ENCODE peak calls at places on chromosomes 6 and 20, in five cellular contexts. N, S, B, E and A are unnamed samples.

GRCh38 chr6:140576004-140576555 is 1201.6 kb upstream of the CITED2 start:
- DNase-seq in E (no peak), N (no peak), S (no peak), B (no peak), A (no peak)

GRCh38 chr20:3994125-3994524 is 21.2 kb downstream of the RNF24 start:
- DNase-seq in N (no peak), S (no peak), B (no peak), E (no peak), A (no peak)

GRCh38 chr6:45502446-45502845 is 124.7 kb upstream of the SUPT3H start:
- DNase-seq in E (no peak), N (no peak), S (no peak), B (no peak), A (no peak)

GRCh38 chr20:50320910-50321796 is 130.5 kb downstream of the CEBPB start:
- DNase-seq in N (peak; percentile 92), E (peak; percentile 90), B (peak; percentile 94), S (peak; percentile 93), A (no peak)

GRCh38 chr6:6557871-6558270 is 30.6 kb upstream of the LY86 start:
- DNase-seq in N (no peak), S (no peak), B (no peak), E (no peak), A (no peak)

GRCh38 chr6:27237089-27237723 is 10.3 kb upstream of the PRSS16 start:
- DNase-seq in S (peak; percentile 74), N (no peak), E (no peak), B (peak; percentile 73), A (no peak)

GRCh38 chr6:45479834-45480696 is 102.3 kb upstream of the SUPT3H start:
- DNase-seq in E (no peak), B (no peak), S (no peak), N (no peak), A (no peak)

GRCh38 chr6:138099832-138100231 is 7.4 kb downstream of the PERP start:
- DNase-seq in E (no peak), N (no peak), S (no peak), B (no peak), A (no peak)

GRCh38 chr6:151485616-151486015 is 8.2 kb upstream of the CCDC170 start:
- DNase-seq in N (no peak), E (no peak), S (no peak), B (no peak), A (no peak)

GRCh38 chr6:21033095-21033494 is 498.8 kb downstream of the CDKAL1 start:
- DNase-seq in B (no peak), S (no peak), N (no peak), E (no peak), A (no peak)

GRCh38 chr6:101011165-101011564 is 130.0 kb upstream of the ASCC3 start:
- DNase-seq in N (no peak), E (no peak), B (no peak), S (no peak), A (no peak)

GRCh38 chr20:40798066-40798465 is 109.0 kb upstream of the MAFB start:
- DNase-seq in N (no peak), B (no peak), E (no peak), S (no peak), A (no peak)

GRCh38 chr6:95576621-95577316 is 566 bp upstream of the MANEA start:
- DNase-seq in S (no peak), E (no peak), B (no peak), N (no peak), A (no peak)

GRCh38 chr20:10539818-10540553 is 104.9 kb downstream of the SLX4IP start:
- DNase-seq in B (no peak), N (no peak), S (no peak), E (no peak), A (no peak)

GRCh38 chr20:60787264-60787663 is 464.8 kb upstream of the CDH4 start:
- DNase-seq in N (no peak), E (no peak), B (no peak), S (no peak), A (no peak)

GRCh38 chr6:2378891-2379652 is 133.7 kb upstream of the GMDS start:
- DNase-seq in B (no peak), N (no peak), E (no peak), S (no peak), A (no peak)

GRCh38 chr6:35972471-35972985 is 51.6 kb upstream of the SRPK1 start:
- DNase-seq in S (peak; percentile 25), E (no peak), B (peak; percentile 52), N (no peak), A (no peak)

GRCh38 chr20:54267510-54268003 is 59.7 kb downstream of the PFDN4 start:
- DNase-seq in N (no peak), E (peak; percentile 32), S (no peak), B (peak; percentile 35), A (no peak)

GRCh38 chr6:19530188-19530587 is 307.0 kb upstream of the ID4 start:
- DNase-seq in S (no peak), B (no peak), E (no peak), N (no peak), A (no peak)

DNA sequence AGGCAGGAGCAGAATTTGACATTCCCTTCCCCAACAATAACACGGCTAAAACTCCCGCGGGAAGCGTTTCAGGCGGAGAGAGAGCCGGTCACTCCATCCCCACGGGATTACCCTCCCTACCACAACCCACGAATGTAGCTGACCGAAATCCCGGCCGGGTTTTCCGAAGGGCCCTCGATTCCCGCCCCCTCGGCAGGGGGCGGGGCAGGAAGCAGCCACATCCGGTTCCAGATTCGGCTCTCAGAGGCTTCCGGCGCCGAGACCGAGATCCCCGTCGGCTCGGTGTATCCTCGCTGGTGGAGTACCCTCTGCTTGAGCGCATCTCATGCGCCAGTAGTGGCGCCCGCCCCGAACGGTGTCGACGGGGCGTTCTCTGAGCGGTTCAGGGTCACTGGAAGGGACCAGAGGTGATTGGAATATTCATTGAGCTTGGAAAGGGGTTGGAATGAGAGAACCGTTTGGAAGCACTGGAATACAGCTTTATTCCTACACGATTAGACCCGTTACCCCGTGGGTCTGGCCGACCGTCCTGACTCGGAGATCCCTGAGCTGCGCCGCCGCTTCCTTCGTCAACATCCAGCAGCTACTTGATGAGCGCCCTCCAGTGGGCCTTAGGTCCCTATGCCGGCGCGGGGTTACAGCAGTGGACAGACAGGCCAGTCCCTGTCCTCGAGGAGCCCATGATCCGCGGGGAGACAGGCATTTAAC is 649 bp upstream of the RGL2 start:
- DNase-seq in E (peak; percentile 92), S (peak; percentile 95), N (peak; percentile 93), B (peak; percentile 87), A (peak; percentile 91)
- TF ChIP-seq CTCF in E (peak; percentile 64), S (peak; percentile 79), N (peak; percentile 59), B (peak; percentile 81), A (peak; percentile 64)

GRCh38 chr6:111481836-111482235 is 1.2 kb downstream of the REV3L start:
- DNase-seq in N (no peak), E (no peak), S (no peak), B (no peak), A (no peak)

GRCh38 chr6:111484655-111484974 is 1.6 kb upstream of the REV3L start:
- DNase-seq in S (no peak), E (no peak), B (no peak), N (no peak), A (no peak)

GRCh38 chr6:111483736-111484654 is 977 bp upstream of the REV3L start:
- DNase-seq in S (peak; percentile 90), E (peak; percentile 94), N (peak; percentile 96), B (peak; percentile 84), A (no peak)

GRCh38 chr6:111482236-111482958 is 621 bp downstream of the REV3L start:
- DNase-seq in N (peak; percentile 55), E (peak; percentile 48), B (no peak), S (peak; percentile 58), A (peak; percentile 46)

DNA sequence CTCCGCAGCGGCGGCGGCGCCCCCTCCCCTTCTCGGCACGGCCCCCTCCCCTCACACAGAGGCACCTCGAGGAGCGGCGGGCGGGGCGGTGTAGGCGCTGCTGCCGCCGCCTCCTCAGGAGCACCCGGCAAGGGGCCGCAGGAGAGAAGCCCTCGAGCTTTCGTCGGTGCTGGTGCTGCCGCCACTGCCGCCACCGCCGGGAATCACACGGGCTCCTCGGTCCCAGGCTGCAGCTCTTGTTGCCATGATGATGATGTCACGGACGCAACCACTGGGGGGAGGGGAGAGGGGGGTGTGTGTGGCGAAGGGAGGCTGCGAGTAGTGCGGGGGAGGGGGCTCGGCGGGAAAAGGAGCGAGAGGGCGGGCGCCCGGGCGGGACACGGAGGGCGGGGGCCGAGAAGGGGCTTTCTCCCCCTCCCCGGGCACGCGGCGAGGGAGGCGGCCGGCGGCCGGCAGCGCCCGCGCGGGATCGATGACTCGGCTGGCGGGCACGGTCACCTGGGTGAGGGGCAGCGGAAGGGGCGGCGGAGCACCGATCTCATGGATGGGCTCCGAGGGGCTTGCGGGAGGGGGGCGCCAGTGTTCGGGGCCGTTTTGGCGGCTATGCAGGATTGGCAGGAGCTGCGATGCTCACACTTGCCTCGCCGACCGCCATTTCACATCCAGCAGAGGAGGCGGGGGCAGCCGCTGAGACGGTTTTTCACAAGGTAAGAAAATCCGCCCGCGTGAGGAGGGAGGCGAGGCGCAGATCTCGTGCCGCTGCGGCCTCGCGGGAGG is at the start of gene REV3L:
- DNase-seq in N (peak; percentile 90), B (peak; percentile 89), E (peak; percentile 90), S (peak; percentile 96), A (peak; percentile 80)
- TF ChIP-seq CTCF in N (no peak), B (no peak), E (no peak), S (no peak), A (no peak)

GRCh38 chr20:38190936-38191371 is 25.9 kb upstream of the TGM2 start:
- DNase-seq in S (peak; percentile 60), E (no peak), N (peak; percentile 82), B (no peak), A (no peak)

GRCh38 chr20:38190166-38190565 is 25.1 kb upstream of the TGM2 start:
- DNase-seq in E (no peak), B (no peak), S (no peak), N (no peak), A (no peak)

GRCh38 chr20:38184098-38184497 is 19.0 kb upstream of the TGM2 start:
- DNase-seq in B (no peak), E (no peak), S (no peak), N (no peak), A (no peak)

GRCh38 chr20:38186788-38187221 is 21.7 kb upstream of the TGM2 start:
- DNase-seq in E (no peak), N (no peak), S (no peak), B (no peak), A (no peak)

DNA sequence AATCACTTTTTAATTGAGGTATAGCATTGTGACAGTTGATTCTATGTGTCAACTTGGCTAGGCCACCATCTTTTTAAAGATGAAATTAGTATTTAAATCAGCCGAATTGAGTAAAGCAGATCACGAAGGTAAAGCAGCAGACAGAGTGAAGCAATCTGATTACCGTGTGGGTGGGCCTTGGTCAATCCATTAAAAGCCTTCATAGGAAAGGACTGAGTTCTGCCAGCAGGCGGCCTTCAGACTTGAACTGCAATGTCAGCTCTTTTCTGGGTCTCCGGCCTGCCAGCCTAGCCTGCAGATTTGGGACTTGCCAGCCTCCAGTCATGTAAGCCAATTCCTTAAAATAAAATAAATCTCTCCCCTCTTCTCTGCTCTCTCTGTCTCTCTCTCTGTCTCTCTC is 22.4 kb upstream of the TGM2 start:
- DNase-seq in S (no peak), E (no peak), B (peak; percentile 60), N (no peak), A (no peak)
- TF ChIP-seq CTCF in S (peak; percentile 25), E (no peak), B (peak; percentile 56), N (no peak), A (no peak)

GRCh38 chr20:56501116-56501515 is 23.4 kb upstream of the FAM209A start:
- DNase-seq in B (no peak), N (no peak), E (no peak), S (no peak), A (no peak)

GRCh38 chr20:56503911-56504310 is 20.6 kb upstream of the FAM209A start:
- DNase-seq in N (no peak), S (no peak), E (no peak), B (no peak), A (no peak)

GRCh38 chr20:56506103-56506502 is 18.4 kb upstream of the FAM209A start:
- DNase-seq in N (no peak), E (no peak), B (no peak), S (no peak), A (no peak)

GRCh38 chr20:56504373-56505005 is 20.1 kb upstream of the FAM209A start:
- DNase-seq in N (no peak), B (peak; percentile 37), S (no peak), E (no peak), A (no peak)
- TF ChIP-seq CTCF in N (no peak), B (peak; percentile 83), S (peak; percentile 57), E (no peak), A (peak; percentile 67)